ENCODE peak calls at places on chromosomes 6 and 20, in seven cellular contexts. B is ascending aorta, X is tibial nerve, V is Panc1, P is heart right ventricle, Y is psoas muscle, S is sigmoid colon. O is an unnamed sample.

GRCh38 chr20:56995635-56996075 is 270.8 kb downstream of the BMP7 start:
- DNase-seq in X (no peak), Y (no peak), B (no peak), V (no peak), S (no peak), P (no peak), O (no peak)

GRCh38 chr20:47360207-47360488 is 3.6 kb upstream of the ZMYND8 start:
- DNase-seq in B (peak), X (no peak), Y (no peak), V (no peak), P (peak), S (peak), O (no peak)

GRCh38 chr6:21046276-21046675 is 512.0 kb downstream of the CDKAL1 start:
- DNase-seq in S (no peak), V (no peak), P (peak), Y (no peak), X (no peak), B (no peak), O (no peak)

GRCh38 chr6:162974685-162975084 is 246.9 kb downstream of the PACRG start:
- DNase-seq in P (no peak), S (no peak), B (no peak), Y (no peak), V (no peak), X (no peak), O (no peak)

GRCh38 chr6:144768676-144769599 is 483.8 kb downstream of the UTRN start:
- DNase-seq in S (no peak), P (no peak), X (no peak), Y (no peak), B (no peak), V (no peak), O (no peak)

GRCh38 chr6:5672581-5673011 is 334.1 kb downstream of the NRN1 start:
- DNase-seq in V (no peak), S (peak), B (peak), Y (peak), P (no peak), X (no peak), O (no peak)

GRCh38 chr20:57439432-57439831 is 48.2 kb downstream of the RBM38 start:
- DNase-seq in X (no peak), V (no peak), B (peak), S (peak), Y (peak), P (peak), O (peak)

GRCh38 chr6:56888687-56889086 is 66.2 kb upstream of the BEND6 start:
- DNase-seq in S (no peak), P (no peak), V (no peak), X (no peak), Y (no peak), B (no peak), O (no peak)

GRCh38 chr6:16301511-16301910 is 63.1 kb downstream of the GMPR start:
- DNase-seq in P (no peak), X (no peak), S (no peak), B (peak), V (no peak), Y (no peak), O (no peak)

GRCh38 chr6:54244430-54244829 is 63.8 kb upstream of the TINAG start:
- DNase-seq in S (no peak), V (no peak), X (no peak), P (no peak), B (no peak), Y (no peak), O (no peak)

GRCh38 chr6:68738039-68738438 is 103.0 kb downstream of the ADGRB3 start:
- DNase-seq in V (no peak), S (no peak), Y (no peak), B (no peak), P (no peak), X (no peak), O (no peak)

GRCh38 chr6:116595247-116595646 is 21.0 kb upstream of the RSPH4A start:
- DNase-seq in Y (no peak), S (no peak), B (no peak), V (no peak), X (no peak), P (no peak), O (no peak)

GRCh38 chr20:59242714-59243626 is 57.4 kb upstream of the EDN3 start:
- DNase-seq in X (no peak), S (no peak), B (no peak), Y (no peak), V (no peak), P (no peak), O (no peak)

GRCh38 chr6:36985963-36986703 is at the start of gene MTCH1:
- DNase-seq in P (peak), S (peak), B (peak), V (no peak), X (peak), Y (peak), O (peak)

GRCh38 chr20:39571171-39571570 is 609.0 kb downstream of the DHX35 start:
- DNase-seq in S (no peak), X (no peak), Y (no peak), V (no peak), B (no peak), P (no peak), O (no peak)

GRCh38 chr6:149094156-149094555 is 223.4 kb upstream of the TAB2 start:
- DNase-seq in X (no peak), V (no peak), P (no peak), B (no peak), S (no peak), Y (no peak), O (no peak)

GRCh38 chr6:12766365-12766764 is 49.8 kb downstream of the PHACTR1 start:
- DNase-seq in V (no peak), X (no peak), P (no peak), S (no peak), B (no peak), Y (no peak), O (no peak)

GRCh38 chr6:125728739-125729138 is 20.7 kb upstream of the HEY2 start:
- DNase-seq in X (no peak), P (no peak), V (no peak), S (no peak), B (no peak), Y (no peak), O (no peak)

GRCh38 chr20:36768768-36769430 is 4.7 kb downstream of the DSN1 start:
- DNase-seq in X (no peak), B (no peak), Y (no peak), S (no peak), V (no peak), P (no peak), O (no peak)

GRCh38 chr20:25508083-25508770 is 77.1 kb downstream of the NINL start:
- DNase-seq in P (no peak), Y (no peak), B (no peak), X (no peak), S (no peak), V (no peak), O (no peak)

GRCh38 chr20:62627901-62628612 is 14.2 kb upstream of the SLCO4A1 start:
- DNase-seq in V (no peak), P (no peak), X (no peak), S (no peak), B (no peak), Y (no peak), O (no peak)

DNA sequence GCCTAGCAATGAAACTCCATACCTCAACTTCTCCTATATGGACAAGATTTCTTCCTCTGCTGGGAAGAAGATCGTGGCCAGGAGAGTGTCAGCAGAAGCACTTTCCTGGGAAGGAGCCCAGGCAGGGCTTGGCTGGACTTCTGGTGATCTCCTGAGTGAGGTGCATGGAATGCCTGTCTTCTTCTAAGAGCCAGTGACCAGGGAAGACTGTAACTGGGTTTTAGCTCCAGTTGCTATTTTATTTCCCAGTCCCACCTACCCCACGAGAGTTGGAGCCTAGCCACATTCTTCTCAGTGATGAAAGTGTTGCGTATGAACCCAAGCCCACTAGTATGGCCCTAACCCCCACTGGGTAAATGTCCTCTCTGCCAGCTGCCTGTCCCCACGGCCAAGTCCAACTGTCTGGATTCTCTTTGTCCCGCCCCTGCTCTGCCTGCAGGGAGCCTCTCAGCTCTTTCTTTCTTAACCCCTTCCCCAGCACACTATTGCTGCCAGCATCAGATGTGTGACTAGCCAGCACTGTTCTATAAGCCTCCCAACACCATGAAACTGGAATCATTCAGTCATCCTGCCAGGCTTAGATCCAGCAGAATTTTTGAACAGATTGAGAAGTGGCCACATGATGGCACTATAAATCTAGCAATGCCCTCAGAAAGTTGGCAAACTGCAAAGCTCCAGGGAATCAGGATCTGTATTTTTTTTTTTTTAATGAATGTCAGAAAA is 69.8 kb upstream of the FAM184A start:
- DNase-seq in X (no peak), P (peak), V (peak), S (no peak), B (peak), Y (no peak), O (no peak)
- H3K27ac ChIP-seq in X (no peak), P (no peak), V (peak), S (no peak), B (peak), Y (peak), O (no peak)

DNA sequence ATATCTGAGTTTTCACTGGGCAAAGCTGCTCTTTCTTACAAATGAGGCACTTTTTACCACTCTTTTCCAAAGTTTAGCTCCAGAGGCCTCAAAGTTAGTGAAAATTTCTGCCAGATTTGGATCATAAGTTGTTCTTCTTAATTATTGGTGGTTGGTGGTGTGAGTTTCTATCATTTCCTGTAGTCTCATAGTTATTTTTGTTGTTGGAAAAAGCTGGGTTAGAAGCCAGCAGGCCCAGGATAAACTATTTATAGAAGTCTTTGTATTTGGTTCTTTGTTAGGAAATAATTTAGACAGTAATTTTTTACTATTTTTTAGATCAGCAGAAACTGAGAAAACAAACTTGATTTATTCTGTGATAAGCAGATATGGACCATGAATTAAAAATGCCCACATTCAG is 10.6 kb downstream of the PFDN4 start:
- DNase-seq in V (no peak), Y (no peak), B (no peak), X (no peak), S (no peak), P (no peak), O (no peak)
- H3K27ac ChIP-seq in V (no peak), Y (peak), B (no peak), X (no peak), S (no peak), P (peak), O (no peak)

GRCh38 chr20:41171736-41172295 is 34.5 kb downstream of the PLCG1 start:
- DNase-seq in X (no peak), Y (no peak), V (no peak), S (no peak), P (no peak), B (peak), O (no peak)
- H3K27ac ChIP-seq in X (peak), Y (peak), V (no peak), S (peak), P (peak), B (peak), O (peak)

GRCh38 chr20:11217322-11217989 is 543.7 kb upstream of the JAG1 start:
- DNase-seq in Y (no peak), V (no peak), X (no peak), P (no peak), B (no peak), S (no peak), O (no peak)

GRCh38 chr20:11222243-11222642 is 548.4 kb upstream of the JAG1 start:
- DNase-seq in V (no peak), X (no peak), P (no peak), B (no peak), Y (no peak), S (no peak), O (no peak)

GRCh38 chr20:11219192-11219591 is 545.4 kb upstream of the JAG1 start:
- DNase-seq in V (no peak), P (no peak), S (no peak), B (no peak), Y (no peak), X (no peak), O (no peak)

GRCh38 chr20:11218035-11218680 is 544.4 kb upstream of the JAG1 start:
- DNase-seq in X (no peak), S (no peak), Y (no peak), B (no peak), P (no peak), V (no peak), O (no peak)

GRCh38 chr20:11221046-11221445 is 547.2 kb upstream of the JAG1 start:
- DNase-seq in S (no peak), P (no peak), B (no peak), Y (no peak), V (no peak), X (no peak), O (no peak)
- H3K27ac ChIP-seq in S (no peak), P (no peak), B (no peak), Y (no peak), V (no peak), X (no peak), O (no peak)

DNA sequence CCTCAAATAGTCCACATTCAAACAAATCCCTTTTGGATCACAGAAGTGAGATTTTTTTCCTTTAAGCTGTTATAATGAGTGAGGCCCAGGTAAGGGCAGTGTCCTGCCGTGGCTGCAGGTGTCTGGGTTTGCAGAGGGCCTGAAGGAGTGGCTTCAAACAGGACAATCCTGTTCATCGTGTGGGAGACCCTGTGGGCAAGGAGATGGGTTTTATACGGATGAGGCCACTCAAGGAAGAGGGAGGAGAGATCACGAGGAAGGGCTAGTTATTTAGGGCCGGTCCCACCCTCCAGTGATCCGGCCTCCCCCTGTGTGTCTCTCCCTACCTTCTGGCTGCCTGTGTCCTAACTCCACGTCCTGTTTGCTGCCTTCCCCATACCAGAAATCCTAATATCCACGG is 33.8 kb downstream of the PPP1R14C start:
- DNase-seq in Y (no peak), B (no peak), P (no peak), X (no peak), S (no peak), V (no peak), O (no peak)
- H3K27ac ChIP-seq in Y (peak), B (no peak), P (peak), X (no peak), S (no peak), V (no peak), O (no peak)

DNA sequence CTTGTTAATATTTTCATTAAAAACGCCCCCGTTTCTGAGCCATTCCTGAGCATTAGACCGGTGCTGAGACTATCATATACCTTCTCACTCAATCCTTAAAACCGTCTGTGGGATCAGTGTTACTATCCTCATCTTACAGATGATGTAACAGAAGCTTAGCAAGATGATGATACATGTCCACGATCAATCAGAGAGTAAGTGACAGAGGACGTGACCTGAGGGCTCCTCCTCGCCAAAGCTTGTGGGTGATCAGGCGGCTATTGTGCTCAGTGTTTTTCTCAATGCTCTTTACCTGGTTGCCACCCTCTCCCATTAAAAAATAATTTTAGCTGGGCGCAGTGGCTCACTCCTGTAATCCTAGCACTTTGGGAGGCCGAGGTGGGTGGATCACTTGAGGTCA is 113.1 kb downstream of the MTHFD1L start:
- DNase-seq in V (no peak), P (no peak), S (no peak), B (no peak), Y (no peak), X (no peak), O (no peak)
- H3K27ac ChIP-seq in V (no peak), P (no peak), S (no peak), B (peak), Y (no peak), X (no peak), O (no peak)

GRCh38 chr6:142868917-142869316 is 76.1 kb downstream of the HIVEP2 start:
- DNase-seq in Y (no peak), S (no peak), X (no peak), V (no peak), P (no peak), B (no peak), O (no peak)
- H3K27ac ChIP-seq in Y (peak), S (no peak), X (no peak), V (no peak), P (no peak), B (no peak), O (no peak)

GRCh38 chr6:108844135-108844534 is 4.1 kb upstream of the ARMC2 start:
- DNase-seq in V (no peak), P (no peak), B (no peak), X (no peak), S (no peak), Y (no peak), O (no peak)

GRCh38 chr6:108841377-108841855 is 6.8 kb upstream of the ARMC2 start:
- DNase-seq in X (no peak), Y (no peak), B (no peak), V (no peak), P (peak), S (no peak), O (no peak)

GRCh38 chr6:108847738-108848115 is 495 bp upstream of the ARMC2 start:
- DNase-seq in X (no peak), V (no peak), P (no peak), S (no peak), B (no peak), Y (no peak), O (no peak)

GRCh38 chr6:108846628-108847027 is 1.6 kb upstream of the ARMC2 start:
- DNase-seq in B (no peak), S (no peak), V (no peak), P (no peak), Y (no peak), X (no peak), O (no peak)

GRCh38 chr6:108844632-108845031 is 3.6 kb upstream of the ARMC2 start:
- DNase-seq in Y (no peak), B (no peak), V (no peak), X (no peak), S (no peak), P (no peak), O (no peak)
- H3K27ac ChIP-seq in Y (no peak), B (no peak), V (no peak), X (no peak), S (no peak), P (no peak), O (no peak)

DNA sequence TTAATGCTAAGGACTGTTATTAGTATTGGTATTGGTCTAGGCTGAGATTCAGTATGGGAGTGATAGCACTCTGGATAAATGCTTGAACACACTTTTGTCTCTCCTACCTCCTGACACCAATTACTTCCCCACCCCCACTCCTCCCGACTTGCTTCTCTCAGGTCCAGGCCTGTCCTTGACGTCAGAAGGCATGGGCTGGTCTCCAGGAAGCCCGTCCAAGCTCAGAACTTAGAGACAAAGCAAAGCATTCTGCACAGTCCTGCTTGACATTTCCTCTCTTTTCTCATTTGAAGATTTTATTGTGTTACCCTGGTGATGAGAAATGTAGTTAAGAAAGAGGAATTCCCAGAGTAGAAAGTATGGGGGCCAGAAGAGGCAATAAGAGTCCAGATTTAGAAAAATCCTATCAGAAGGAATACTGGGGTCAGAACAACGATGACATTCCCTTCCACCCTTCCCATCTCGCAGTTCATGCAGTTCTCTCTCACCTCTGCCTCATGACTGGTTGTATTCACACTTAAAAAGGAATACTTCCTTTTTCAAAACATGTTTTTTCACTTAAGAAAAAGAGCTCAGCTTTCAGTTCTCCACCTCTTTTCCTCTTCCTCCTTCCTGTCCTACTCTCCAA is 18.3 kb upstream of the FAM184A start:
- DNase-seq in P (peak), X (peak), Y (peak), S (peak), V (no peak), B (no peak), O (peak)
- H3K27ac ChIP-seq in P (peak), X (peak), Y (peak), S (peak), V (no peak), B (no peak), O (peak)